ENCODE peak calls at places on chromosomes 5 and 9, in ten cellular contexts. F, E, B, R, G, P, Y, U, D and J are unnamed samples.

GRCh38 chr9:10366171-10366779 is 246.5 kb downstream of the PTPRD start:
- DNase-seq in G (peak; percentile 61), E (peak; percentile 66), R (peak; percentile 67), Y (peak; percentile 5), D (peak; percentile 57), F (peak; percentile 31), U (no peak), B (no peak), P (peak; percentile 48), J (peak; percentile 46)

GRCh38 chr9:120524852-120525251 is 55.1 kb downstream of the CDK5RAP2 start:
- DNase-seq in G (no peak), B (no peak), R (no peak), E (no peak), U (no peak), Y (no peak), F (no peak), D (no peak), P (no peak), J (no peak)

GRCh38 chr5:121366515-121366914 is 485.2 kb upstream of the FTMT start:
- DNase-seq in U (no peak), P (no peak), G (no peak), R (no peak), F (peak; percentile 63), B (no peak), Y (no peak), E (peak; percentile 80), D (no peak), J (no peak)

GRCh38 chr9:34430843-34431437 is 27.4 kb downstream of the FAM219A start:
- DNase-seq in B (peak; percentile 62), U (peak; percentile 69), G (peak; percentile 79), Y (peak; percentile 36), P (peak; percentile 92), F (peak; percentile 81), R (peak; percentile 88), E (peak; percentile 65), D (peak; percentile 64), J (peak; percentile 26)

GRCh38 chr5:168603776-168604175 is 24.6 kb upstream of the PANK3 start:
- DNase-seq in D (no peak), G (no peak), E (peak; percentile 47), B (no peak), P (no peak), R (no peak), U (no peak), Y (no peak), F (peak; percentile 48), J (no peak)

GRCh38 chr5:136053336-136054121 is 24.7 kb downstream of the TGFBI start:
- DNase-seq in B (no peak), R (no peak), Y (peak; percentile 77), F (peak; percentile 98), D (peak; percentile 77), U (no peak), E (peak; percentile 94), G (peak; percentile 91), P (no peak), J (no peak)

GRCh38 chr5:67773439-67773988 is 442.0 kb upstream of the PIK3R1 start:
- DNase-seq in U (no peak), F (peak; percentile 72), P (peak; percentile 50), Y (no peak), E (no peak), B (no peak), G (peak; percentile 55), D (peak; percentile 6), R (no peak), J (no peak)

GRCh38 chr5:138536665-138537315 is 6.2 kb downstream of the ETF1 start:
- DNase-seq in F (peak; percentile 59), G (peak; percentile 24), Y (no peak), B (no peak), R (peak; percentile 70), U (peak; percentile 43), E (no peak), D (peak; percentile 26), P (no peak), J (no peak)

GRCh38 chr5:96933764-96934163 is 2.1 kb upstream of the LNPEP start:
- DNase-seq in B (no peak), F (peak; percentile 16), E (no peak), G (no peak), R (no peak), D (no peak), U (no peak), Y (no peak), P (no peak), J (peak; percentile 24)

DNA sequence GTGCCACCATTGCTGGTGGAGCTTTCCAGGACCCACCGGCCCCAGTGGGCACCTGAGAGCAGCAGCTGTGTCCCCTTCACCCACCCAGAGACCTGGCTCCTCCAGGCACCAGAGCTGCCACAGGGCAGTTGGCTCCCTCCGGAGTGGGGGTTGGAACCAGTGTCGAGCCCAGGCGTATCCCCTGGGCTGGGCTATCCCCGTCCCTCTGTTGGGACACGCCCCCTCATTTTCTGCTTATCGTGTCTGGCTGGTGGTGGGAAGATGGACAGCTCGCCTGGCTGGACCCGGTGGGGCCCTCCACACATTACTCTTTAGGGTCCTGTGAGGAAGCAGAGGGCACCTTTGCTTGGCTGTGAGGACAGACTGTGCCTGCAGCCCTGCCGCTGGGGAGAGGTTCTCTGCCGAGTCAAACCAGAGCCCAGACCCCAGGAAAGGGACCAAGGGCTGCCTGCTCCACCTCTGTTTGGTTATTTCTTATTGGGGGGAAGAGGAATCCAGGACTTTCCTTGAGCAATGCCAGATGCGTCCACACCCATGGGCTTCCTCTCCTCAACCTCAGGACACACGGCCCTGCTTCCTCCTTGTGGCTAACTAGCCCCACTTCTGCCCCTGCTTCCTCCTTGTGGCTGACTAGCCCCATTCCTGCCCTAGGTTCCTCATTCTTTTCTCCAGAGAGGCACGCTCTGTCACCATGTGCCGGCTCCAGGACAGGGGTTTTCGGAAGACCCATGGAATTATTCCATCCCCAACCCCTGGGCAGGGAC is 11.3 kb upstream of the FCN1 start:
- DNase-seq in P (no peak), R (no peak), G (no peak), Y (no peak), D (no peak), B (no peak), F (no peak), E (no peak), U (no peak), J (no peak)
- TF ChIP-seq EZH2 in P (no peak), R (no peak), G (no peak), Y (no peak), D (no peak), B (no peak), F (no peak), E (no peak), U (no peak), J (no peak)

GRCh38 chr5:14208071-14209021 is 65.2 kb downstream of the TRIO start:
- DNase-seq in R (no peak), E (peak; percentile 66), Y (peak; percentile 68), D (peak; percentile 59), G (peak; percentile 66), P (no peak), F (peak; percentile 83), U (no peak), B (no peak), J (no peak)

GRCh38 chr5:14210729-14211128 is 67.6 kb downstream of the TRIO start:
- DNase-seq in U (no peak), B (no peak), G (no peak), P (no peak), D (no peak), Y (no peak), F (no peak), R (no peak), E (no peak), J (no peak)

GRCh38 chr5:14211818-14212799 is 69.0 kb downstream of the TRIO start:
- DNase-seq in F (no peak), Y (no peak), G (no peak), E (no peak), B (no peak), R (no peak), U (no peak), D (no peak), P (no peak), J (peak; percentile 75)

GRCh38 chr5:14209222-14209822 is 66.2 kb downstream of the TRIO start:
- DNase-seq in P (no peak), Y (no peak), R (no peak), E (no peak), G (no peak), D (no peak), U (no peak), B (no peak), F (no peak), J (no peak)

GRCh38 chr5:14209836-14210235 is 66.7 kb downstream of the TRIO start:
- DNase-seq in Y (no peak), B (no peak), R (no peak), P (no peak), E (no peak), D (no peak), F (no peak), U (no peak), G (no peak), J (no peak)
- H3K4me3 ChIP-seq in Y (no peak overlapping the region), B (no peak overlapping the region), R (no peak overlapping the region), P (no peak overlapping the region), E (no peak overlapping the region), D (no peak overlapping the region), F (no peak overlapping the region), U (no peak overlapping the region), G (no peak overlapping the region), J (no peak overlapping the region)

DNA sequence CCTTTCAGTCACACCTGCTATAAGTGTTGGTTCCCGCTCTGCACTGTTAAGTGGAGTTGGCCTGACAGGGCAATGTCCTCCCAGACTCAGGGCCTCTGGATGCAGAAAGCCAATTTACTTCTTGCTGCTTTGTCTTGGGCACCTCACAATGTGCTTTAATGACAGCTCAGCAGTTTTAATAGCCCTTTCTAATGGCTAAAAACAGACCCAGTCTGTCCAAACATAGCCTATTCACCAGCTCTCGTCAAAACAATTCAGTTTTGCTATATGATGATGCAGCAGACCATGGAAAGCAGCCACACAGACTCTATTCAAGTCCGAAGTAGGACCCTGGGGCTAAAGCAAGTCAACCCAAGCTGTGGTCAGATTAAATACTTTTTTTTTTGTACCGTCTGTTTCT is 529.1 kb upstream of the SEMA6A start:
- DNase-seq in U (no peak), Y (no peak), B (no peak), D (no peak), P (peak; percentile 72), F (no peak), E (no peak), G (no peak), R (peak; percentile 18), J (peak; percentile 86)
- TF ChIP-seq EZH2 in U (no peak), Y (no peak), B (no peak), D (no peak), P (no peak), F (no peak), E (no peak), G (no peak), R (no peak), J (no peak)

GRCh38 chr5:153491408-153491807 is 938 bp downstream of the GRIA1 start:
- DNase-seq in E (no peak), F (no peak), P (no peak), D (no peak), Y (no peak), U (no peak), R (no peak), B (no peak), G (no peak), J (no peak)
- H3K4me3 ChIP-seq in E (no peak overlapping the region), F (no peak overlapping the region), P (peak overlapping the region; percentile 40), D (no peak overlapping the region), Y (no peak overlapping the region), U (peak overlapping the region; percentile 61), R (peak overlapping the region; percentile 69), B (no peak overlapping the region), G (no peak overlapping the region), J (no peak overlapping the region)